ENCODE peak calls at places on chromosomes 5 and 9, in six cellular contexts. F, C, S, I, K and N are unnamed samples.

GRCh38 chr5:143248822-143249579 is 154.5 kb downstream of the NR3C1 start:
- DNase-seq in F (no peak), C (no peak), S (peak), I (no peak), K (no peak), N (peak)

GRCh38 chr5:143262393-143263174 is 140.9 kb downstream of the NR3C1 start:
- DNase-seq in F (no peak), C (no peak), S (peak), I (no peak), K (no peak), N (peak)

GRCh38 chr5:135210286-135211055 is 176.4 kb upstream of the PITX1 start:
- DNase-seq in F (no peak), C (no peak), S (no peak), I (no peak), K (no peak), N (no peak)

GRCh38 chr5:136198453-136198852 is 5.5 kb upstream of the SMIM32 start:
- DNase-seq in F (no peak), C (no peak), S (no peak), I (no peak), K (no peak), N (no peak)

GRCh38 chr5:2891781-2892180 is 140.3 kb upstream of the IRX2 start:
- DNase-seq in F (no peak), C (no peak), S (no peak), I (no peak), K (no peak), N (no peak)

GRCh38 chr5:3854069-3854741 is 258.6 kb downstream of the IRX1 start:
- DNase-seq in F (no peak), C (no peak), S (no peak), I (no peak), K (no peak), N (no peak)

GRCh38 chr9:26809795-26810194 is 82.8 kb downstream of the CAAP1 start:
- DNase-seq in F (no peak), C (no peak), S (peak), I (no peak), K (no peak), N (peak)

GRCh38 chr9:71357346-71357745 is 235.9 kb upstream of the TRPM3 start:
- DNase-seq in F (no peak), C (no peak), S (no peak), I (no peak), K (no peak), N (no peak)

GRCh38 chr5:33321026-33321425 is 119.7 kb upstream of the TARS1 start:
- DNase-seq in F (no peak), C (no peak), S (peak), I (peak), K (no peak), N (peak)

GRCh38 chr5:159955056-159955624 is 38.9 kb downstream of the ADRA1B start:
- DNase-seq in F (no peak), C (no peak), S (no peak), I (no peak), K (no peak), N (no peak)

GRCh38 chr5:32909207-32909606 is 198.1 kb downstream of the NPR3 start:
- DNase-seq in F (no peak), C (no peak), S (peak), I (peak), K (no peak), N (peak)

GRCh38 chr5:18220631-18221030 is 586.4 kb downstream of the TAF11L14 start:
- DNase-seq in F (no peak), C (no peak), S (no peak), I (no peak), K (no peak), N (no peak)

GRCh38 chr5:57711471-57711870 is 228.9 kb upstream of the ACTBL2 start:
- DNase-seq in F (no peak), C (no peak), S (no peak), I (no peak), K (no peak), N (no peak)

GRCh38 chr5:167678457-167678856 is 613.0 kb upstream of the WWC1 start:
- DNase-seq in F (no peak), C (no peak), S (no peak), I (no peak), K (no peak), N (no peak)

GRCh38 chr5:108878756-108879155 is 131.1 kb downstream of the FER start:
- DNase-seq in F (no peak), C (no peak), S (no peak), I (no peak), K (no peak), N (no peak)

GRCh38 chr5:171774418-171774817 is 11.2 kb upstream of the SMIM23 start:
- DNase-seq in F (no peak), C (no peak), S (no peak), I (no peak), K (no peak), N (no peak)

GRCh38 chr9:82011133-82011532 is 22.6 kb downstream of the SPATA31D1 start:
- DNase-seq in F (no peak), C (no peak), S (no peak), I (no peak), K (no peak), N (no peak)

GRCh38 chr9:131651599-131651998 is 88.3 kb downstream of the RAPGEF1 start:
- DNase-seq in F (no peak), C (no peak), S (peak), I (no peak), K (no peak), N (no peak)

GRCh38 chr9:33234511-33235467 is 5.2 kb upstream of the SPINK4 start:
- DNase-seq in F (no peak), C (no peak), S (peak), I (no peak), K (no peak), N (no peak)

GRCh38 chr5:19568004-19568403 is 420.0 kb downstream of the CDH18 start:
- DNase-seq in F (no peak), C (no peak), S (no peak), I (no peak), K (no peak), N (no peak)

GRCh38 chr5:21236104-21236503 is 1248.1 kb upstream of the CDH18 start:
- DNase-seq in F (no peak), C (no peak), S (no peak), I (no peak), K (no peak), N (no peak)

GRCh38 chr5:153088538-153088937 is 401.9 kb upstream of the GRIA1 start:
- DNase-seq in F (no peak), C (no peak), S (no peak), I (no peak), K (no peak), N (no peak)